ENCODE peak calls at places on chromosomes 6 and 20, in eight cellular contexts. I, M, N, S, C, Y, L and X are unnamed samples.
A peak's percentile ranks its signal among the peaks of the same experiment; 100 is the strongest.

GRCh38 chr20:52049001-52049731 is 142.4 kb downstream of the ZFP64 start:
- DNase-seq in I (peak; percentile 44), M (no peak), N (no peak), S (no peak), C (peak; percentile 15), Y (no peak), L (no peak), X (no peak)

GRCh38 chr6:8446391-8446790 is 11.0 kb upstream of the SLC35B3 start:
- DNase-seq in I (no peak), M (no peak), N (no peak), S (no peak), C (no peak), Y (no peak), L (no peak), X (no peak)

GRCh38 chr6:122576888-122577287 is 33.3 kb upstream of the PKIB start:
- DNase-seq in I (no peak), M (no peak), N (no peak), S (no peak), C (no peak), Y (no peak), L (no peak), X (no peak)

GRCh38 chr6:40582892-40583291 is 4.3 kb downstream of the LRFN2 start:
- DNase-seq in I (no peak), M (no peak), N (no peak), S (no peak), C (no peak), Y (no peak), L (no peak), X (no peak)

GRCh38 chr20:44997668-44998067 is 31.4 kb downstream of the STK4 start:
- DNase-seq in I (no peak), M (no peak), N (no peak), S (no peak), C (no peak), Y (no peak), L (no peak), X (no peak)

GRCh38 chr20:18001131-18001921 is 32.5 kb downstream of the MGME1 start:
- DNase-seq in I (peak; percentile 73), M (no peak), N (peak; percentile 69), S (peak; percentile 64), C (no peak), Y (peak; percentile 92), L (no peak), X (no peak)

GRCh38 chr6:169791721-169792131 is 40.3 kb downstream of the ERMARD start:
- DNase-seq in I (no peak), M (no peak), N (no peak), S (no peak), C (no peak), Y (no peak), L (no peak), X (no peak)

GRCh38 chr20:13009682-13010406 is 1.1 kb downstream of the SPTLC3 start:
- DNase-seq in I (peak; percentile 98), M (no peak), N (peak; percentile 86), S (no peak), C (no peak), Y (peak; percentile 26), L (no peak), X (no peak)

GRCh38 chr6:80132942-80133517 is 26.6 kb downstream of the BCKDHB start:
- DNase-seq in I (peak; percentile 50), M (peak; percentile 19), N (peak; percentile 41), S (peak; percentile 51), C (peak; percentile 10), Y (peak; percentile 75), L (peak; percentile 6), X (peak; percentile 29)

GRCh38 chr6:46407785-46408530 is 83.3 kb downstream of the RCAN2 start:
- DNase-seq in I (no peak), M (no peak), N (no peak), S (no peak), C (no peak), Y (no peak), L (no peak), X (no peak)

GRCh38 chr6:169255643-169256042 is 2.0 kb upstream of the THBS2 start:
- DNase-seq in I (no peak), M (no peak), N (no peak), S (no peak), C (no peak), Y (no peak), L (no peak), X (no peak)

GRCh38 chr6:27883136-27883535 is 29.1 kb downstream of the OR2B2 start:
- DNase-seq in I (no peak), M (no peak), N (no peak), S (no peak), C (no peak), Y (no peak), L (no peak), X (no peak)

GRCh38 chr20:47181056-47181862 is 175.2 kb downstream of the ZMYND8 start:
- DNase-seq in I (peak; percentile 66), M (no peak), N (peak; percentile 89), S (no peak), C (no peak), Y (no peak), L (no peak), X (no peak)

GRCh38 chr6:4459981-4460380 is 316.2 kb upstream of the CDYL start:
- DNase-seq in I (no peak), M (no peak), N (no peak), S (no peak), C (no peak), Y (no peak), L (no peak), X (no peak)